ENCODE peak calls at places on chromosome 13, in five cellular contexts. One of them, this sample, is unnamed.

GRCh38 chr13:99371956-99372355 is 64.8 kb upstream of the GPR183 start:
- DNase-seq in lower leg skin: peak
- DNase-seq in breast epithelium: no peak
- DNase-seq in pancreas: no peak
- DNase-seq in tibial artery: no peak
- DNase-seq in this sample: no peak

GRCh38 chr13:29111446-29111845 is 291.3 kb downstream of the MTUS2 start:
- DNase-seq in breast epithelium: no peak
- DNase-seq in pancreas: no peak
- DNase-seq in tibial artery: no peak
- DNase-seq in lower leg skin: no peak
- DNase-seq in this sample: no peak

GRCh38 chr13:97353927-97354326 is 80.0 kb upstream of the RAP2A start:
- DNase-seq in breast epithelium: no peak
- DNase-seq in tibial artery: no peak
- DNase-seq in pancreas: no peak
- DNase-seq in lower leg skin: no peak
- DNase-seq in this sample: peak

GRCh38 chr13:104571161-104571889 is 1505.1 kb upstream of the SLC10A2 start:
- DNase-seq in pancreas: peak
- DNase-seq in breast epithelium: no peak
- DNase-seq in tibial artery: peak
- DNase-seq in lower leg skin: peak
- DNase-seq in this sample: peak

GRCh38 chr13:25840261-25840660 is 211.6 kb downstream of the SHISA2 start:
- DNase-seq in lower leg skin: no peak
- DNase-seq in breast epithelium: no peak
- DNase-seq in tibial artery: no peak
- DNase-seq in pancreas: no peak
- DNase-seq in this sample: no peak

GRCh38 chr13:77239312-77239711 is 87.6 kb downstream of the MYCBP2 start:
- DNase-seq in pancreas: no peak
- DNase-seq in breast epithelium: no peak
- DNase-seq in lower leg skin: no peak
- DNase-seq in tibial artery: no peak
- DNase-seq in this sample: no peak

GRCh38 chr13:113073942-113074341 is 31.6 kb upstream of the F7 start:
- DNase-seq in breast epithelium: no peak
- DNase-seq in tibial artery: no peak
- DNase-seq in lower leg skin: no peak
- DNase-seq in pancreas: no peak
- DNase-seq in this sample: no peak

GRCh38 chr13:71730267-71730666 is 136.7 kb downstream of the DACH1 start:
- DNase-seq in pancreas: no peak
- DNase-seq in tibial artery: no peak
- DNase-seq in breast epithelium: no peak
- DNase-seq in lower leg skin: no peak
- DNase-seq in this sample: no peak

GRCh38 chr13:31038834-31039552 is 106.5 kb downstream of the TEX26 start:
- DNase-seq in lower leg skin: peak
- DNase-seq in pancreas: no peak
- DNase-seq in tibial artery: no peak
- DNase-seq in breast epithelium: no peak
- DNase-seq in this sample: no peak

GRCh38 chr13:24178847-24179845 is 18.6 kb downstream of the SPATA13 start:
- DNase-seq in lower leg skin: no peak
- DNase-seq in tibial artery: no peak
- DNase-seq in breast epithelium: no peak
- DNase-seq in pancreas: no peak
- DNase-seq in this sample: peak

GRCh38 chr13:49502954-49503353 is 7.2 kb downstream of the PHF11 start:
- DNase-seq in pancreas: no peak
- DNase-seq in breast epithelium: no peak
- DNase-seq in tibial artery: no peak
- DNase-seq in lower leg skin: no peak
- DNase-seq in this sample: no peak

GRCh38 chr13:89695343-89696257 is 1651.9 kb upstream of the MIR17HG start:
- DNase-seq in tibial artery: no peak
- DNase-seq in breast epithelium: no peak
- DNase-seq in pancreas: peak
- DNase-seq in lower leg skin: no peak
- DNase-seq in this sample: no peak

GRCh38 chr13:33153421-33154381 is 131.9 kb downstream of the STARD13 start:
- DNase-seq in pancreas: no peak
- DNase-seq in breast epithelium: no peak
- DNase-seq in tibial artery: peak
- DNase-seq in lower leg skin: peak
- DNase-seq in this sample: peak

GRCh38 chr13:66322193-66322592 is 907.9 kb downstream of the PCDH9 start:
- DNase-seq in lower leg skin: no peak
- DNase-seq in tibial artery: no peak
- DNase-seq in breast epithelium: no peak
- DNase-seq in pancreas: no peak
- DNase-seq in this sample: no peak

GRCh38 chr13:53151692-53152421 is 123.2 kb downstream of the OLFM4 start:
- DNase-seq in tibial artery: no peak
- DNase-seq in pancreas: peak
- DNase-seq in lower leg skin: no peak
- DNase-seq in breast epithelium: no peak
- DNase-seq in this sample: no peak

GRCh38 chr13:46961719-46962118 is 64.9 kb upstream of the HTR2A start:
- DNase-seq in pancreas: no peak
- DNase-seq in tibial artery: no peak
- DNase-seq in breast epithelium: no peak
- DNase-seq in lower leg skin: no peak
- DNase-seq in this sample: peak

GRCh38 chr13:26759156-26759906 is 1.3 kb downstream of the GPR12 start:
- DNase-seq in breast epithelium: no peak
- DNase-seq in tibial artery: no peak
- DNase-seq in pancreas: no peak
- DNase-seq in lower leg skin: no peak
- DNase-seq in this sample: no peak

GRCh38 chr13:110646442-110647364 is 31.4 kb downstream of the NAXD start:
- DNase-seq in breast epithelium: no peak
- DNase-seq in tibial artery: no peak
- DNase-seq in lower leg skin: peak
- DNase-seq in pancreas: no peak
- DNase-seq in this sample: no peak

GRCh38 chr13:42964681-42965305 is 27.2 kb downstream of the EPSTI1 start:
- DNase-seq in tibial artery: no peak
- DNase-seq in pancreas: no peak
- DNase-seq in breast epithelium: no peak
- DNase-seq in lower leg skin: no peak
- DNase-seq in this sample: no peak

GRCh38 chr13:21638319-21639282 is 32.3 kb upstream of the FGF9 start:
- DNase-seq in lower leg skin: no peak
- DNase-seq in breast epithelium: no peak
- DNase-seq in tibial artery: no peak
- DNase-seq in pancreas: no peak
- DNase-seq in this sample: peak

GRCh38 chr13:68522184-68522583 is 1292.0 kb upstream of the PCDH9 start:
- DNase-seq in breast epithelium: no peak
- DNase-seq in pancreas: no peak
- DNase-seq in tibial artery: no peak
- DNase-seq in lower leg skin: no peak
- DNase-seq in this sample: no peak

GRCh38 chr13:46641274-46642081 is 88.5 kb downstream of the LRCH1 start:
- DNase-seq in tibial artery: no peak
- DNase-seq in pancreas: no peak
- DNase-seq in breast epithelium: no peak
- DNase-seq in lower leg skin: peak
- DNase-seq in this sample: no peak

GRCh38 chr13:25489238-25489637 is 117.5 kb downstream of the ATP8A2 start:
- DNase-seq in tibial artery: no peak
- DNase-seq in pancreas: no peak
- DNase-seq in lower leg skin: no peak
- DNase-seq in breast epithelium: no peak
- DNase-seq in this sample: no peak

GRCh38 chr13:75145926-75146325 is 336.0 kb downstream of the TBC1D4 start:
- DNase-seq in pancreas: no peak
- DNase-seq in tibial artery: no peak
- DNase-seq in lower leg skin: no peak
- DNase-seq in breast epithelium: no peak
- DNase-seq in this sample: no peak

GRCh38 chr13:23480324-23480723 is 46.8 kb upstream of the SACS start:
- DNase-seq in lower leg skin: no peak
- DNase-seq in tibial artery: no peak
- DNase-seq in breast epithelium: no peak
- DNase-seq in pancreas: no peak
- DNase-seq in this sample: no peak

GRCh38 chr13:77674802-77675201 is 22.7 kb upstream of the SLAIN1 start:
- DNase-seq in tibial artery: no peak
- DNase-seq in pancreas: no peak
- DNase-seq in breast epithelium: no peak
- DNase-seq in lower leg skin: no peak
- DNase-seq in this sample: no peak

GRCh38 chr13:31207630-31208549 is 8.1 kb downstream of the B3GLCT start:
- DNase-seq in tibial artery: no peak
- DNase-seq in breast epithelium: no peak
- DNase-seq in lower leg skin: no peak
- DNase-seq in pancreas: no peak
- DNase-seq in this sample: peak

DNA sequence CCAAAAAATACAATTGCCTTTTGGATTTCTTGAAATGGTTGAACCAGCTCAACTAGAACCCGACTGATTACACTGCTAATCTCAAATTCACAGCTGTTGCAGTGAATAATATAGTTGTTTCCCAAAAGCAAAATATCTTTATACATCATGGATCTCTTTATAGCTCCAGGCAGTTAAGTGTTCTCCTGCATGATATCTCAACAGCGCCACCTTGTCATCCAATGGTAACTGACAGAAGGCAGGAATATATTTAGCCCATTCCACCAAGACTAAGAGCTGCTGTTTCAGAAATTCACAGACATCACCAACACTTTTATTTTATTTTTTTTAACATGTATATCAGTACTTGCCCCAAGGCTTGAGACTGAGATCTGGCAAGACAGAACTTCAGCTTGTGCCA is 1141.0 kb upstream of the PRR20A start:
- DNase-seq in lower leg skin: no peak
- DNase-seq in pancreas: no peak
- DNase-seq in tibial artery: no peak
- DNase-seq in breast epithelium: no peak
- DNase-seq in this sample: no peak
- TF ChIP-seq CTCF in lower leg skin: no peak
- TF ChIP-seq CTCF in pancreas: no peak
- TF ChIP-seq CTCF in tibial artery: no peak
- TF ChIP-seq CTCF in breast epithelium: no peak
- TF ChIP-seq CTCF in this sample: no peak

DNA sequence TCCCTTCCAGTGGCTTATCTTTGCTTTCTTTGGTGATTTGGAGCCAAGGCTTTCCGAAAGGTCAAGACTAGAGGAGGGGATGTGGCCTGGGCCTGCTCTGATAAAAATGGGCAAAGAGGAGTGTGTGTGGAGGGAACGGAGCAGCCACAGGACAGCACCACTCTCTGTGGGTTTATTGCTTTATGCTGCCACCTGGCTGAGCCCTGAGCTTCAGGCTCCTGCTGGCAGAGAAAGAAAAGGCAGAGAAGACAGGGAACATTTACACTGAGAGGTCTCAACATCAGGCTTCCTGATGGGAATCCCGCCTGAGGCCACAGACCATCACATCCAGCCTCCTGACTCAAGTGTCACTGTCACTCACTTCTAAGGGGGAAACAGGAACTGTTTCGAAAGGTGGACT is 9.2 kb upstream of the GSX1 start:
- DNase-seq in tibial artery: no peak
- DNase-seq in pancreas: no peak
- DNase-seq in breast epithelium: no peak
- DNase-seq in lower leg skin: peak
- DNase-seq in this sample: peak
- TF ChIP-seq CTCF in tibial artery: no peak
- TF ChIP-seq CTCF in pancreas: no peak
- TF ChIP-seq CTCF in breast epithelium: peak
- TF ChIP-seq CTCF in lower leg skin: no peak
- TF ChIP-seq CTCF in this sample: peak

DNA sequence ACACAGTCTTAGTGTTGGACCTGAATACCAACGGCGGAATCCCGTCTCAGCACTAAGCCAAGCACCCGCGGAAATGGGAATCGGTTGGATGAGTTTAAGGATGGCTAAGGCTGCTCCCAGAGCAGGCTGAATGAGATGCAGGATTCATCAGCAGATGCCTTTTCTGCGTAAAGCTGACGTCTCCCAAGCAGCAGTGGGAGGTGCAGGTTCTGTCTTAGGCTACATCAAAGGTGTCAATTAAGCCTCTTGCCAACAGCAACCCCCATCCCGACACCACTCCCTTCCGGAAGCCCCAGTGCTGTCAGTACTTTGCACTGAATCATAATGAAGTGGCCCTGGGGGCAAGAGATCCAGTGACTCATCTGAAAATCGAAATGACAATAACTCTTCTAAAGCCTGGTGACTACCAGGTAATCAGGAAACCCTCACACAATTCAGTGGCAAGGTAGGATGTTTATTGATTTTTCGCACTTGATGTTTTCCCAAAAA is 275.6 kb downstream of the DCLK1 start:
- DNase-seq in pancreas: no peak
- DNase-seq in lower leg skin: peak
- DNase-seq in breast epithelium: no peak
- DNase-seq in tibial artery: no peak
- DNase-seq in this sample: no peak
- TF ChIP-seq CTCF in pancreas: no peak
- TF ChIP-seq CTCF in lower leg skin: no peak
- TF ChIP-seq CTCF in breast epithelium: no peak
- TF ChIP-seq CTCF in tibial artery: no peak
- TF ChIP-seq CTCF in this sample: no peak

GRCh38 chr13:20124303-20124702 is 36.5 kb downstream of the GJA3 start:
- DNase-seq in breast epithelium: no peak
- DNase-seq in tibial artery: no peak
- DNase-seq in lower leg skin: no peak
- DNase-seq in pancreas: no peak
- DNase-seq in this sample: no peak

GRCh38 chr13:20116213-20116612 is 44.6 kb downstream of the GJA3 start:
- DNase-seq in breast epithelium: no peak
- DNase-seq in tibial artery: no peak
- DNase-seq in pancreas: no peak
- DNase-seq in lower leg skin: no peak
- DNase-seq in this sample: no peak

GRCh38 chr13:20118268-20119140 is 42.3 kb downstream of the GJA3 start:
- DNase-seq in breast epithelium: no peak
- DNase-seq in tibial artery: peak
- DNase-seq in pancreas: peak
- DNase-seq in lower leg skin: peak
- DNase-seq in this sample: no peak

GRCh38 chr13:20121154-20121515 is 39.7 kb downstream of the GJA3 start:
- DNase-seq in breast epithelium: no peak
- DNase-seq in pancreas: no peak
- DNase-seq in tibial artery: no peak
- DNase-seq in lower leg skin: no peak
- DNase-seq in this sample: no peak

DNA sequence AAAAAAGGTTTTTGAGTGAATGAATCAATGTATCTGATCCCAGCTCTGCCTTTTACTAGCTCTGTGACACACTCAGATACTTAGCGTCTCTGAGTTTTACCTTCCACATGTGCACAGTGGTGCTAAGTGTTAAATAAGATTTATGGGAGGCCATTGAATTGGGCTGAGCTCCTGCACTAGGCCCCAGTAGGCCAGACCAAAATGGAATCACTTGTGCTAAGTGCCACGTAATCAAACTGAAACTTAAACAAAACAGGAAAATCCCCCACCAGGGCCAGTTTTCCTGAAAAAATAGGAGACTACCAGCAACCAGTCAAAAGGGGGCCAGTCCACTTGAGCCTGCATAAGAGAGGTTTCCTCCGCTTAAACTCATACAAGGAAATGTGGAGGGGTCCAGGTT is 40.9 kb downstream of the GJA3 start:
- DNase-seq in tibial artery: no peak
- DNase-seq in lower leg skin: peak
- DNase-seq in pancreas: no peak
- DNase-seq in breast epithelium: no peak
- DNase-seq in this sample: no peak
- TF ChIP-seq CTCF in tibial artery: no peak
- TF ChIP-seq CTCF in lower leg skin: no peak
- TF ChIP-seq CTCF in pancreas: no peak
- TF ChIP-seq CTCF in breast epithelium: no peak
- TF ChIP-seq CTCF in this sample: no peak